ENCODE peak calls at places on chromosomes 5 and 9, in eight cellular contexts. P is A549, I is brain microvascular endothelial cell, N is sigmoid colon, Y is left lung, Q is Peyer's patch, S is adrenal gland, R is heart left ventricle. L is an unnamed sample.

GRCh38 chr9:108056805-108057386 is 567.3 kb upstream of the KLF4 start:
- DNase-seq in P (peak; percentile 67), S (no peak), R (no peak), Q (no peak), Y (no peak), N (no peak), I (peak; percentile 53), L (no peak)

GRCh38 chr5:15682566-15682965 is 182.6 kb downstream of the FBXL7 start:
- DNase-seq in N (no peak), Q (no peak), P (no peak), Y (no peak), R (no peak), I (no peak), S (no peak), L (no peak)

GRCh38 chr9:124222918-124223720 is 34.6 kb upstream of the NEK6 start:
- DNase-seq in Q (peak; percentile 93), R (peak; percentile 89), I (no peak), P (no peak), S (peak; percentile 88), N (peak; percentile 88), Y (peak; percentile 93), L (peak; percentile 94)

GRCh38 chr5:119355636-119356383 is at the start of gene TNFAIP8:
- DNase-seq in Y (peak; percentile 93), S (peak; percentile 54), Q (peak; percentile 70), R (peak; percentile 71), P (no peak), N (peak; percentile 77), I (peak; percentile 50), L (peak; percentile 70)

GRCh38 chr9:121675969-121676822 is 24.8 kb downstream of the DAB2IP start:
- DNase-seq in P (no peak), R (peak; percentile 75), S (peak; percentile 33), Y (no peak), Q (no peak), I (no peak), N (no peak), L (no peak)

GRCh38 chr5:161442471-161442870 is 104.1 kb downstream of the GABRB2 start:
- DNase-seq in R (no peak), I (no peak), S (no peak), Y (no peak), N (no peak), P (no peak), Q (no peak), L (no peak)

GRCh38 chr9:110605586-110605985 is 26.0 kb upstream of the SVEP1 start:
- DNase-seq in I (no peak), Y (no peak), P (no peak), S (no peak), N (no peak), R (no peak), Q (no peak), L (no peak)

GRCh38 chr9:72540348-72540873 is 19.0 kb downstream of the TMC1 start:
- DNase-seq in N (no peak), P (peak; percentile 75), Q (no peak), R (no peak), I (peak; percentile 24), Y (no peak), S (peak; percentile 71), L (no peak)

GRCh38 chr9:18390393-18390792 is 83.6 kb upstream of the ADAMTSL1 start:
- DNase-seq in I (peak; percentile 13), N (no peak), Q (no peak), R (no peak), S (no peak), P (no peak), Y (no peak), L (no peak)

GRCh38 chr9:28598396-28598795 is 1025.1 kb upstream of the C9orf72 start:
- DNase-seq in S (no peak), N (no peak), R (no peak), I (no peak), P (no peak), Q (no peak), Y (peak; percentile 27), L (peak; percentile 51)

GRCh38 chr9:129473523-129474244 is 147.2 kb downstream of the C9orf50 start:
- DNase-seq in S (peak; percentile 87), I (no peak), R (peak; percentile 65), N (peak; percentile 79), P (no peak), Y (peak; percentile 31), Q (no peak), L (no peak)

GRCh38 chr5:76930083-76930482 is 22.8 kb upstream of the CRHBP start:
- DNase-seq in S (no peak), N (no peak), I (no peak), Y (no peak), Q (no peak), R (no peak), P (no peak), L (no peak)

GRCh38 chr5:56543431-56544385 is 271.6 kb upstream of the MAP3K1 start:
- DNase-seq in S (no peak), P (peak; percentile 7), I (peak; percentile 19), N (no peak), R (no peak), Y (no peak), Q (no peak), L (no peak)

GRCh38 chr9:137989156-137989555 is 111.6 kb downstream of the CACNA1B start:
- DNase-seq in Q (peak; percentile 36), P (no peak), N (peak; percentile 40), S (no peak), Y (no peak), I (no peak), R (no peak), L (no peak)

GRCh38 chr5:137752873-137753226 is 1.3 kb downstream of the HNRNPA0 start:
- DNase-seq in I (no peak), Q (peak; percentile 62), P (peak; percentile 45), R (no peak), S (peak; percentile 44), Y (no peak), N (no peak), L (peak; percentile 30)

GRCh38 chr5:175872287-175873089 is 1.1 kb downstream of the CPLX2 start:
- DNase-seq in N (no peak), Q (no peak), S (no peak), Y (peak; percentile 88), R (no peak), P (peak; percentile 80), I (no peak), L (no peak)

GRCh38 chr5:174755103-174755502 is 30.7 kb downstream of the MSX2 start:
- DNase-seq in S (no peak), P (peak; percentile 28), N (no peak), Y (no peak), I (peak; percentile 36), R (no peak), Q (no peak), L (no peak)

GRCh38 chr5:132176987-132177386 is 50.7 kb downstream of the P4HA2 start:
- DNase-seq in S (no peak), Y (no peak), I (no peak), R (no peak), N (no peak), Q (no peak), P (no peak), L (no peak)
- H3K27ac ChIP-seq in S (no peak overlapping the region), Y (no peak overlapping the region), I (no peak overlapping the region), R (no peak overlapping the region), N (no peak overlapping the region), Q (no peak overlapping the region), P (no peak overlapping the region), L (no peak overlapping the region)

DNA sequence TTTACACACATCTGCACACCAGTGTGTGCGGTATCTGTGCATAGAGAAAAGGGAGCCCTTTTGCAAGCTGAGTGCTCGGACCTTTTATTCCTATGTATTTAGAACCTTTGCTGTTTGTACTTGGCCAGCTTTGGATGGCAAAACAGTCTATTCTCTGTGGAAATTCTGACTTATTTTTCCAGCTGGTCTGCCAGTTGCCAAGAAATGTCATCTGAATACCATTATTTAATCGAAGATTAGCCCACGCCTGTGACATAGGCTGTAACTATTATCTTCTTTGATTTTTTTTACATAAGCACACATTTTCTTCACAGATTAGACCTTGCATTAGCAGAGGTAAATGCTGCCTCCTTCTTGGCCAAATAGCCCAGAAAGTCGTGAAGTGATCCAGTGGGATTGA is 527.8 kb downstream of the BNC2 start:
- DNase-seq in P (no peak), Y (no peak), N (no peak), Q (no peak), S (no peak), I (no peak), R (no peak), L (no peak)
- TF ChIP-seq CTCF in P (no peak), Y (no peak), N (no peak), Q (no peak), S (no peak), I (no peak), R (no peak), L (no peak)

GRCh38 chr5:180287868-180288267 is 4.0 kb downstream of the MAPK9 start:
- DNase-seq in S (no peak), I (no peak), N (no peak), Y (no peak), P (no peak), Q (no peak), R (no peak), L (no peak)

GRCh38 chr5:180291234-180291940 is 496 bp downstream of the MAPK9 start:
- DNase-seq in R (no peak), P (no peak), Y (no peak), N (no peak), I (no peak), S (no peak), Q (peak; percentile 52), L (peak; percentile 62)

GRCh38 chr5:180289433-180289832 is 2.5 kb downstream of the MAPK9 start:
- DNase-seq in P (no peak), Y (no peak), I (no peak), S (no peak), Q (no peak), N (no peak), R (no peak), L (no peak)

GRCh38 chr5:180290568-180291233 is 1.2 kb downstream of the MAPK9 start:
- DNase-seq in S (no peak), I (no peak), Q (no peak), N (no peak), R (no peak), P (no peak), Y (no peak), L (peak; percentile 29)

GRCh38 chr5:180289966-180290365 is 1.9 kb downstream of the MAPK9 start:
- DNase-seq in I (no peak), N (no peak), Q (no peak), P (no peak), R (no peak), Y (no peak), S (no peak), L (no peak)
- H3K4me3 ChIP-seq in I (no peak overlapping the region), N (no peak overlapping the region), Q (no peak overlapping the region), P (no peak overlapping the region), R (no peak overlapping the region), Y (no peak overlapping the region), S (no peak overlapping the region), L (peak overlapping the region; percentile 78)

GRCh38 chr5:150179221-150179620 is 10.6 kb upstream of the SLC6A7 start:
- DNase-seq in N (no peak), Q (no peak), Y (no peak), P (no peak), R (no peak), S (no peak), I (no peak), L (no peak)

GRCh38 chr5:150178262-150178661 is 11.6 kb upstream of the SLC6A7 start:
- DNase-seq in S (no peak), Y (peak; percentile 28), P (no peak), R (no peak), N (no peak), I (no peak), Q (peak; percentile 78), L (no peak)

GRCh38 chr5:150181035-150181434 is 8.8 kb upstream of the SLC6A7 start:
- DNase-seq in Q (peak; percentile 80), S (no peak), P (no peak), Y (peak; percentile 34), N (no peak), R (peak; percentile 50), I (no peak), L (no peak)

GRCh38 chr5:150181766-150182545 is 7.9 kb upstream of the SLC6A7 start:
- DNase-seq in I (no peak), N (no peak), R (no peak), Q (no peak), S (no peak), P (no peak), Y (peak; percentile 53), L (no peak)

GRCh38 chr5:150180241-150181027 is 9.4 kb upstream of the SLC6A7 start:
- DNase-seq in I (no peak), S (no peak), Y (peak; percentile 65), P (no peak), R (peak; percentile 87), N (peak; percentile 84), Q (peak; percentile 75), L (no peak)
- H3K27ac ChIP-seq in I (no peak overlapping the region), S (peak overlapping the region; percentile 32), Y (peak overlapping the region; percentile 67), P (no peak overlapping the region), R (peak overlapping the region; percentile 91), N (peak overlapping the region; percentile 71), Q (peak overlapping the region; percentile 95), L (no peak overlapping the region)

L was measured in pancreas.